ENCODE peak calls at places on chromosomes 5 and 9, in eight cellular contexts. Y is small intestine; F is transverse colon; U is uterus; W is pancreas; Q is tibial artery; A is CD4-positive, alpha-beta memory T cell; O is psoas muscle. K is an unnamed sample.

GRCh38 chr5:72130342-72130741 is 23.1 kb downstream of the MAP1B start:
- DNase-seq in Y (no peak), F (no peak), U (no peak), W (no peak), Q (no peak), A (no peak), O (no peak), K (no peak)

GRCh38 chr9:136614372-136614922 is 48.3 kb upstream of the EGFL7 start:
- DNase-seq in Y (no peak), F (peak; percentile 17), U (peak; percentile 50), W (no peak), Q (no peak), A (no peak), O (no peak), K (peak; percentile 65)

GRCh38 chr5:370959-371810 is 49.7 kb downstream of the AHRR start:
- DNase-seq in Y (no peak), F (peak; percentile 5), U (no peak), W (no peak), Q (no peak), A (no peak), O (no peak), K (peak; percentile 1)

GRCh38 chr9:16637938-16638337 is 232.5 kb downstream of the BNC2 start:
- DNase-seq in Y (no peak), F (no peak), U (no peak), W (no peak), Q (no peak), A (no peak), O (no peak), K (no peak)

GRCh38 chr5:86837610-86838009 is 219.9 kb downstream of the COX7C start:
- DNase-seq in Y (no peak), F (no peak), U (no peak), W (no peak), Q (no peak), A (no peak), O (no peak), K (no peak)

GRCh38 chr5:15483348-15484090 is 16.5 kb upstream of the FBXL7 start:
- DNase-seq in Y (no peak), F (no peak), U (no peak), W (no peak), Q (no peak), A (no peak), O (no peak), K (no peak)

GRCh38 chr5:171705036-171705435 is 80.6 kb upstream of the SMIM23 start:
- DNase-seq in Y (no peak), F (no peak), U (no peak), W (no peak), Q (peak; percentile 6), A (no peak), O (no peak), K (no peak)

GRCh38 chr9:113988951-113989780 is 88.9 kb downstream of the AMBP start:
- DNase-seq in Y (no peak), F (no peak), U (peak; percentile 51), W (no peak), Q (peak; percentile 89), A (no peak), O (peak; percentile 81), K (no peak)

GRCh38 chr9:106503759-106504158 is 359.2 kb upstream of the ZNF462 start:
- DNase-seq in Y (no peak), F (no peak), U (no peak), W (no peak), Q (no peak), A (no peak), O (no peak), K (no peak)

GRCh38 chr9:36798350-36799065 is 225.8 kb downstream of the MELK start:
- DNase-seq in Y (no peak), F (no peak), U (no peak), W (no peak), Q (no peak), A (no peak), O (no peak), K (peak; percentile 4)

GRCh38 chr9:1047605-1048235 is 2.4 kb upstream of the DMRT2 start:
- DNase-seq in Y (peak; percentile 5), F (peak; percentile 63), U (no peak), W (no peak), Q (no peak), A (no peak), O (peak; percentile 55), K (peak; percentile 81)

GRCh38 chr9:20357207-20357503 is 265.1 kb downstream of the MLLT3 start:
- DNase-seq in Y (no peak), F (no peak), U (no peak), W (no peak), Q (no peak), A (no peak), O (no peak), K (no peak)

GRCh38 chr5:27706832-27707231 is 668.4 kb upstream of the CDH9 start:
- DNase-seq in Y (no peak), F (no peak), U (no peak), W (no peak), Q (no peak), A (no peak), O (no peak), K (no peak)

GRCh38 chr5:11046160-11046559 is 285.1 kb upstream of the DAP start:
- DNase-seq in Y (peak; percentile 1), F (no peak), U (no peak), W (no peak), Q (no peak), A (no peak), O (no peak), K (no peak)

GRCh38 chr5:135881244-135881643 is 14.4 kb downstream of the IL9 start:
- DNase-seq in Y (no peak), F (no peak), U (no peak), W (no peak), Q (no peak), A (no peak), O (no peak), K (no peak)

DNA sequence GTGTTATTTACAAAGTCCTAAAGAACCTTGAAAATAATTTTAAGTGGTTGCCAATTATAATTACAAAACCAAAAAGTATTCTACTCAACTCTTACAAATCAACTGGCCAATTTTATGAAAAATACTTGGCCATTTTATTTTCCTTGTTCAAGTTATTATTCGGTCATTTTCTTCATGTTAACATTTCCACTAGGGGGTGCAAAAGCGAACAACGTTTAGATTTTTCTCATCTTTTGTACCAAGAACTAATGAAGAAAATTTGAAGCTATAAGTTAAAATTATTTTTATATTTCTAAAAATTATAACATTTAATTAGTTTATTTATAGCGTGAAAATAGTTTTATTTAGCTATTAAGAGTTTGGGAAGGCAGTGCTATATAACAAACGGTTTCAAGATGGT is 1453.3 kb downstream of the MAT2B start:
- DNase-seq in Y (no peak), F (no peak), U (no peak), W (no peak), Q (no peak), A (no peak), O (no peak), K (no peak)
- H3K9me3 ChIP-seq in Y (no peaks in the 10 kb centered on the region), F (no peaks in the 10 kb centered on the region), U (no peaks in the 10 kb centered on the region), W (no peaks in the 10 kb centered on the region), Q (no peaks in the 10 kb centered on the region), A (no peaks in the 10 kb centered on the region), O (no peaks in the 10 kb centered on the region), K (no peaks in the 10 kb centered on the region)

GRCh38 chr9:76758476-76758875 is 5.8 kb upstream of the PCA3 start:
- DNase-seq in Y (no peak), F (no peak), U (no peak), W (no peak), Q (no peak), A (no peak), O (no peak), K (no peak)

GRCh38 chr9:76757274-76757673 is 7.0 kb upstream of the PCA3 start:
- DNase-seq in Y (no peak), F (no peak), U (no peak), W (no peak), Q (no peak), A (no peak), O (no peak), K (no peak)

GRCh38 chr9:76756273-76756650 is 8.0 kb upstream of the PCA3 start:
- DNase-seq in Y (peak; percentile 65), F (peak; percentile 31), U (no peak), W (no peak), Q (peak; percentile 49), A (no peak), O (peak; percentile 19), K (peak; percentile 51)

GRCh38 chr9:76761448-76761847 is 2.8 kb upstream of the PCA3 start:
- DNase-seq in Y (peak; percentile 28), F (no peak), U (no peak), W (no peak), Q (no peak), A (no peak), O (no peak), K (no peak)

DNA sequence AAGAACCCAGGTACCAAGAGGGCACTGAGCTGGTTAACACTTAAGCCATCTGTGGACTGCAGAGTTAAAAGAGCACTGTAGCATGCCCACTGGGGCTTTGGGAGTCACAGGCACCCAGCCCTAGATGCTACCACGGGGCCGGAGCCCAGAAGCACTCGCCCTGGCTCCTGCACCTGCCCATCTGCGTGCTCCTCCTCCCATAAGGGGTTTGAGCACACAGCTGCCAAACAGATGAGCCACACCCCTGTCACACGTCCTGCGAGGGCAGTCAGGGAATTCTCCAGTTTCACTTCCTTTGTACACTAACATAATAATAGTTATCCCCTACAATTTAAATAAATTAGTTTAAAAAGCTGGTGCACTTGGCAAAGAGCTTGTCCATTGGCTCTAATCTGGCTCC is 4.5 kb upstream of the PCA3 start:
- DNase-seq in Y (peak; percentile 39), F (peak; percentile 18), U (no peak), W (no peak), Q (peak; percentile 20), A (no peak), O (no peak), K (peak; percentile 42)
- H3K4me3 ChIP-seq in Y (no peak overlapping the region), F (no peak overlapping the region), U (no peak overlapping the region), W (no peak overlapping the region), Q (no peak overlapping the region), A (no peak overlapping the region), O (no peak overlapping the region), K (no peak overlapping the region)

DNA sequence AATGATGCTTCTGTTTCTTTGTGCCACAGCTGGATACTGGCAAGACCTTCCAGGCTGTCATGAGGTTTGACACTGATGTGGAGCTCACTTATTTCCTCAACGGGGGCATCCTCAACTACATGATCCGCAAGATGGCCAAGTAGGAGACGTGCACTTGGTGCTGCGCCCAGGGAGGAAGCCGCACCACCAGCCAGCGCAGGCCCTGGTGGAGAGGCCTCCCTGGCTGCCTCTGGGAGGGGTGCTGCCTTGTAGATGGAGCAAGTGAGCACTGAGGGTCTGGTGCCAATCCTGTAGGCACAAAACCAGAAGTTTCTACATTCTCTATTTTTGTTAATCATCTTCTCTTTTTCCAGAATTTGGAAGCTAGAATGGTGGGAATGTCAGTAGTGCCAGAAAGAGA is 65.5 kb downstream of the ACO1 start:
- DNase-seq in Y (no peak), F (no peak), U (no peak), W (no peak), Q (no peak), A (no peak), O (no peak), K (no peak)
- H3K36me3 ChIP-seq in Y (peaks cover 35% of the 10 kb centered on the region), F (no peaks in the 10 kb centered on the region), U (no peaks in the 10 kb centered on the region), W (peaks cover 45% of the 10 kb centered on the region), Q (peaks cover 56% of the 10 kb centered on the region), A (peaks cover 63% of the 10 kb centered on the region), O (peaks cover 84% of the 10 kb centered on the region), K (peaks cover 3% of the 10 kb centered on the region)

GRCh38 chr9:122657527-122657926 is at the start of gene OR1B1:
- DNase-seq in Y (no peak), F (no peak), U (no peak), W (no peak), Q (no peak), A (no peak), O (no peak), K (no peak)

GRCh38 chr9:122656378-122656777 is 1.0 kb downstream of the OR1B1 start:
- DNase-seq in Y (no peak), F (no peak), U (peak; percentile 16), W (no peak), Q (no peak), A (no peak), O (no peak), K (no peak)

GRCh38 chr9:122661416-122661815 is at the start of gene OR1L1:
- DNase-seq in Y (no peak), F (no peak), U (no peak), W (no peak), Q (no peak), A (no peak), O (no peak), K (no peak)
- H3K9me3 ChIP-seq in Y (no peaks in the 10 kb centered on the region), F (no peaks in the 10 kb centered on the region), U (no peaks in the 10 kb centered on the region), W (no peaks in the 10 kb centered on the region), Q (peaks cover 6% of the 10 kb centered on the region), A (no peaks in the 10 kb centered on the region), O (no peaks in the 10 kb centered on the region), K (no peaks in the 10 kb centered on the region)

K was measured in mucosa of descending colon.